ENCODE peak calls at places on chromosomes 6 and 20, in four cellular contexts. One of them, this sample, is unnamed.

GRCh38 chr6:37897819-37898534 is 78.5 kb downstream of the ZFAND3 start:
- DNase-seq in iris pigment epithelial cell: no peak
- DNase-seq in foreskin fibroblast: no peak
- DNase-seq in lung: no peak
- DNase-seq in this sample: no peak

GRCh38 chr6:133502451-133503259 is 261.5 kb downstream of the EYA4 start:
- DNase-seq in lung: no peak
- DNase-seq in iris pigment epithelial cell: peak
- DNase-seq in foreskin fibroblast: peak
- DNase-seq in this sample: no peak

GRCh38 chr20:59576216-59576953 is 28.0 kb upstream of the PHACTR3 start:
- DNase-seq in iris pigment epithelial cell: no peak
- DNase-seq in lung: no peak
- DNase-seq in foreskin fibroblast: no peak
- DNase-seq in this sample: no peak

GRCh38 chr6:111076024-111076680 is 11.2 kb upstream of the SLC16A10 start:
- DNase-seq in foreskin fibroblast: peak
- DNase-seq in lung: no peak
- DNase-seq in iris pigment epithelial cell: no peak
- DNase-seq in this sample: no peak

GRCh38 chr6:138255443-138255842 is 37.2 kb upstream of the PBOV1 start:
- DNase-seq in lung: no peak
- DNase-seq in foreskin fibroblast: no peak
- DNase-seq in iris pigment epithelial cell: no peak
- DNase-seq in this sample: no peak

GRCh38 chr6:140061422-140062041 is 687.1 kb upstream of the CITED2 start:
- DNase-seq in iris pigment epithelial cell: no peak
- DNase-seq in foreskin fibroblast: no peak
- DNase-seq in lung: no peak
- DNase-seq in this sample: no peak

GRCh38 chr20:10673176-10673830 is 496 bp downstream of the JAG1 start:
- DNase-seq in iris pigment epithelial cell: peak
- DNase-seq in lung: peak
- DNase-seq in foreskin fibroblast: no peak
- DNase-seq in this sample: peak

GRCh38 chr6:20811112-20811746 is 277.0 kb downstream of the CDKAL1 start:
- DNase-seq in iris pigment epithelial cell: peak
- DNase-seq in lung: no peak
- DNase-seq in foreskin fibroblast: peak
- DNase-seq in this sample: no peak

GRCh38 chr6:161870236-161870901 is 596.5 kb upstream of the AGPAT4 start:
- DNase-seq in iris pigment epithelial cell: no peak
- DNase-seq in foreskin fibroblast: no peak
- DNase-seq in lung: no peak
- DNase-seq in this sample: no peak

GRCh38 chr6:27957526-27957925 is 485 bp downstream of the OR2B6 start:
- DNase-seq in foreskin fibroblast: no peak
- DNase-seq in iris pigment epithelial cell: no peak
- DNase-seq in lung: no peak
- DNase-seq in this sample: no peak

GRCh38 chr6:5667737-5668136 is 339.0 kb downstream of the NRN1 start:
- DNase-seq in iris pigment epithelial cell: no peak
- DNase-seq in foreskin fibroblast: no peak
- DNase-seq in lung: no peak
- DNase-seq in this sample: no peak

GRCh38 chr6:116561377-116562018 is 7.9 kb downstream of the CALHM4 start:
- DNase-seq in lung: peak
- DNase-seq in iris pigment epithelial cell: peak
- DNase-seq in foreskin fibroblast: peak
- DNase-seq in this sample: peak

GRCh38 chr6:34475167-34476047 is 9.5 kb downstream of the PACSIN1 start:
- DNase-seq in iris pigment epithelial cell: peak
- DNase-seq in foreskin fibroblast: no peak
- DNase-seq in lung: no peak
- DNase-seq in this sample: no peak

GRCh38 chr6:75855047-75855446 is 106.0 kb downstream of the MYO6 start:
- DNase-seq in lung: no peak
- DNase-seq in iris pigment epithelial cell: peak
- DNase-seq in foreskin fibroblast: peak
- DNase-seq in this sample: peak

GRCh38 chr6:140276133-140276532 is 901.7 kb upstream of the CITED2 start:
- DNase-seq in iris pigment epithelial cell: no peak
- DNase-seq in foreskin fibroblast: no peak
- DNase-seq in lung: no peak
- DNase-seq in this sample: no peak

GRCh38 chr20:12180107-12180661 is 262.5 kb downstream of the BTBD3 start:
- DNase-seq in foreskin fibroblast: no peak
- DNase-seq in lung: no peak
- DNase-seq in iris pigment epithelial cell: no peak
- DNase-seq in this sample: no peak

GRCh38 chr6:161141173-161141572 is 132.7 kb downstream of the AGPAT4 start:
- DNase-seq in lung: peak
- DNase-seq in foreskin fibroblast: no peak
- DNase-seq in iris pigment epithelial cell: no peak
- DNase-seq in this sample: no peak

GRCh38 chr20:41308726-41309413 is 8.7 kb downstream of the ZHX3 start:
- DNase-seq in foreskin fibroblast: no peak
- DNase-seq in lung: no peak
- DNase-seq in iris pigment epithelial cell: peak
- DNase-seq in this sample: no peak

GRCh38 chr6:117481278-117481925 is 1.1 kb upstream of the DCBLD1 start:
- DNase-seq in lung: no peak
- DNase-seq in iris pigment epithelial cell: no peak
- DNase-seq in foreskin fibroblast: no peak
- DNase-seq in this sample: peak

GRCh38 chr6:71982385-71982784 is 96.0 kb downstream of the RIMS1 start:
- DNase-seq in foreskin fibroblast: no peak
- DNase-seq in lung: no peak
- DNase-seq in iris pigment epithelial cell: no peak
- DNase-seq in this sample: no peak

GRCh38 chr6:39339557-39340555 is 17.4 kb upstream of the KCNK16 start:
- DNase-seq in lung: peak
- DNase-seq in iris pigment epithelial cell: no peak
- DNase-seq in foreskin fibroblast: no peak
- DNase-seq in this sample: no peak

GRCh38 chr6:6875818-6876470 is 231.8 kb upstream of the RREB1 start:
- DNase-seq in lung: no peak
- DNase-seq in iris pigment epithelial cell: peak
- DNase-seq in foreskin fibroblast: peak
- DNase-seq in this sample: no peak

GRCh38 chr6:128929869-128930268 is 46.9 kb downstream of the LAMA2 start:
- DNase-seq in lung: no peak
- DNase-seq in iris pigment epithelial cell: no peak
- DNase-seq in foreskin fibroblast: no peak
- DNase-seq in this sample: no peak

GRCh38 chr6:72828904-72829303 is 207.0 kb downstream of the KCNQ5 start:
- DNase-seq in foreskin fibroblast: no peak
- DNase-seq in lung: no peak
- DNase-seq in iris pigment epithelial cell: no peak
- DNase-seq in this sample: no peak

GRCh38 chr6:137361701-137362100 is 132.5 kb downstream of the OLIG3 start:
- DNase-seq in iris pigment epithelial cell: no peak
- DNase-seq in lung: no peak
- DNase-seq in foreskin fibroblast: no peak
- DNase-seq in this sample: no peak

GRCh38 chr20:13765299-13765698 is 19.4 kb downstream of the ESF1 start:
- DNase-seq in foreskin fibroblast: no peak
- DNase-seq in iris pigment epithelial cell: peak
- DNase-seq in lung: no peak
- DNase-seq in this sample: no peak

GRCh38 chr6:11921017-11921438 is 91.1 kb upstream of the HIVEP1 start:
- DNase-seq in iris pigment epithelial cell: peak
- DNase-seq in foreskin fibroblast: peak
- DNase-seq in lung: no peak
- DNase-seq in this sample: peak